ENCODE peak calls at places on chromosome 1, in eight cellular contexts. C is adrenal gland, A is epithelial cell of proximal tubule, R is BJ, Y is germinal center, L is aorta, G is GM19239, U is GM03348. Q is an unnamed sample.

GRCh38 chr1:18336811-18337210 is 143.9 kb upstream of the KLHDC7A start:
- DNase-seq in C (no peak), A (no peak), R (no peak), Y (no peak), L (no peak), G (no peak), U (no peak), Q (no peak)

GRCh38 chr1:24904731-24905354 is 25.2 kb downstream of the RUNX3 start:
- DNase-seq in C (no peak), A (no peak), R (no peak), Y (no peak), L (peak), G (no peak), U (no peak), Q (no peak)

GRCh38 chr1:7948950-7949349 is 8.3 kb upstream of the TNFRSF9 start:
- DNase-seq in C (no peak), A (peak), R (peak), Y (no peak), L (no peak), G (no peak), U (peak), Q (no peak)

GRCh38 chr1:161335796-161336195 is 21.6 kb downstream of the SDHC start:
- DNase-seq in C (no peak), A (no peak), R (no peak), Y (no peak), L (no peak), G (no peak), U (peak), Q (no peak)

GRCh38 chr1:54115520-54115919 is 37.3 kb downstream of the CDCP2 start:
- DNase-seq in C (no peak), A (no peak), R (no peak), Y (no peak), L (no peak), G (no peak), U (no peak), Q (no peak)

GRCh38 chr1:24673336-24673735 is 30.2 kb downstream of the SRRM1 start:
- DNase-seq in C (no peak), A (no peak), R (no peak), Y (no peak), L (no peak), G (no peak), U (peak), Q (no peak)

GRCh38 chr1:3708696-3709246 is 43.5 kb upstream of the CCDC27 start:
- DNase-seq in C (no peak), A (no peak), R (no peak), Y (no peak), L (no peak), G (no peak), U (no peak), Q (peak)

GRCh38 chr1:150874455-150875196 is 1.8 kb downstream of the ARNT start:
- DNase-seq in C (no peak), A (no peak), R (no peak), Y (no peak), L (no peak), G (no peak), U (no peak), Q (no peak)

GRCh38 chr1:183559061-183559460 is 31.2 kb downstream of the NCF2 start:
- DNase-seq in C (no peak), A (no peak), R (no peak), Y (no peak), L (no peak), G (no peak), U (no peak), Q (no peak)

GRCh38 chr1:188769181-188769580 is 1708.5 kb downstream of the BRINP3 start:
- DNase-seq in C (no peak), A (no peak), R (no peak), Y (no peak), L (no peak), G (no peak), U (no peak), Q (no peak)

GRCh38 chr1:31811605-31812004 is 4.2 kb downstream of the SPOCD1 start:
- DNase-seq in C (no peak), A (no peak), R (no peak), Y (no peak), L (no peak), G (no peak), U (peak), Q (no peak)

GRCh38 chr1:156945881-156946661 is 25.6 kb downstream of the LRRC71 start:
- DNase-seq in C (no peak), A (no peak), R (no peak), Y (no peak), L (no peak), G (no peak), U (no peak), Q (no peak)

GRCh38 chr1:59505596-59506028 is 208.7 kb downstream of the FGGY start:
- DNase-seq in C (no peak), A (no peak), R (no peak), Y (no peak), L (no peak), G (no peak), U (peak), Q (no peak)

GRCh38 chr1:7228252-7228961 is 443.2 kb downstream of the CAMTA1 start:
- DNase-seq in C (no peak), A (no peak), R (no peak), Y (no peak), L (no peak), G (no peak), U (no peak), Q (no peak)

GRCh38 chr1:240946926-240947325 is 335.0 kb upstream of the GREM2 start:
- DNase-seq in C (peak), A (no peak), R (no peak), Y (peak), L (no peak), G (no peak), U (peak), Q (peak)

GRCh38 chr1:11858968-11859871 is 475 bp upstream of the NPPB start:
- DNase-seq in C (peak), A (no peak), R (no peak), Y (peak), L (peak), G (peak), U (peak), Q (peak)

GRCh38 chr1:9388628-9389184 is 96.0 kb downstream of the SPSB1 start:
- DNase-seq in C (peak), A (no peak), R (no peak), Y (no peak), L (peak), G (no peak), U (peak), Q (no peak)

GRCh38 chr1:17531343-17531681 is 8.2 kb upstream of the ARHGEF10L start:
- DNase-seq in C (no peak), A (no peak), R (no peak), Y (no peak), L (no peak), G (no peak), U (no peak), Q (no peak)

GRCh38 chr1:236691348-236691747 is 5.0 kb downstream of the ACTN2 start:
- DNase-seq in C (no peak), A (no peak), R (no peak), Y (no peak), L (no peak), G (no peak), U (no peak), Q (no peak)

GRCh38 chr1:212229654-212230053 is 55.6 kb upstream of the PPP2R5A start:
- DNase-seq in C (no peak), A (no peak), R (peak), Y (no peak), L (no peak), G (no peak), U (peak), Q (no peak)

GRCh38 chr1:232617237-232617636 is 12.7 kb downstream of the SIPA1L2 start:
- DNase-seq in C (no peak), A (no peak), R (no peak), Y (no peak), L (no peak), G (no peak), U (no peak), Q (no peak)

GRCh38 chr1:3415260-3415952 is 39.1 kb upstream of the ARHGEF16 start:
- DNase-seq in C (no peak), A (no peak), R (no peak), Y (no peak), L (no peak), G (no peak), U (no peak), Q (no peak)

GRCh38 chr1:41496080-41497055 is 11.9 kb upstream of the EDN2 start:
- DNase-seq in C (peak), A (no peak), R (no peak), Y (no peak), L (peak), G (no peak), U (peak), Q (peak)